ENCODE peak calls at places on chromosomes 13 and 19, in four cellular contexts. Y is neural crest cell, T is Right ventricle myocardium superior, H is NCI-H146. R is an unnamed sample.

GRCh38 chr19:46732966-46733692 is 12.7 kb upstream of the FKRP start:
- DNase-seq in Y (no peak), T (peak; percentile 76), H (no peak), R (peak; percentile 52)

GRCh38 chr19:18730885-18731513 is 47.5 kb downstream of the CRTC1 start:
- DNase-seq in Y (no peak), T (no peak), H (no peak), R (no peak)

GRCh38 chr19:47497821-47498520 is 14.0 kb upstream of the KPTN start:
- DNase-seq in Y (no peak), T (no peak), H (no peak), R (no peak)

GRCh38 chr13:43472344-43472743 is 314.4 kb downstream of the ENOX1 start:
- DNase-seq in Y (no peak), T (no peak), H (no peak), R (no peak)

GRCh38 chr13:50459046-50459445 is 384.4 kb downstream of the DLEU7 start:
- DNase-seq in Y (no peak), T (no peak), H (no peak), R (no peak)

GRCh38 chr19:51983361-51983760 is 3.3 kb downstream of the ZNF350 start:
- DNase-seq in Y (no peak), T (no peak), H (no peak), R (no peak)

GRCh38 chr19:9863759-9864158 is 28.6 kb downstream of the PIN1 start:
- DNase-seq in Y (no peak), T (no peak), H (no peak), R (peak; percentile 3)

GRCh38 chr13:111947026-111947810 is 119.7 kb upstream of the SOX1 start:
- DNase-seq in Y (no peak), T (no peak), H (no peak), R (no peak)

GRCh38 chr13:32234914-32235313 is 80.2 kb downstream of the ZAR1L start:
- DNase-seq in Y (no peak), T (no peak), H (no peak), R (no peak)

GRCh38 chr19:29812080-29812880 is 489 bp downstream of the CCNE1 start:
- DNase-seq in Y (no peak), T (no peak), H (no peak), R (peak; percentile 66)

GRCh38 chr19:48858984-48859710 is 9.3 kb downstream of the PLEKHA4 start:
- DNase-seq in Y (no peak), T (peak; percentile 70), H (no peak), R (peak; percentile 53)

GRCh38 chr13:78413887-78414553 is 189.3 kb downstream of the POU4F1 start:
- DNase-seq in Y (no peak), T (no peak), H (no peak), R (no peak)

GRCh38 chr19:41939861-41940442 is 11.7 kb upstream of the ERFL start:
- DNase-seq in Y (peak; percentile 49), T (no peak), H (peak; percentile 69), R (no peak)